ENCODE peak calls at places on chromosomes 6 and 20, in nine cellular contexts. J is OCI-LY7, D is AG04450, S is fibroblast of the aortic adventitia, C is fibroblast of lung, U is foreskin fibroblast, L is spleen, N is IMR-90, X is heart left ventricle. T is an unnamed sample.

GRCh38 chr6:19298422-19298821 is 538.7 kb upstream of the ID4 start:
- DNase-seq in N (no peak), X (no peak), S (no peak), L (no peak), J (no peak), C (no peak), D (no peak), U (no peak), T (no peak)

GRCh38 chr6:112282217-112282616 is 27.9 kb upstream of the LAMA4 start:
- DNase-seq in S (peak; percentile 82), X (peak; percentile 80), J (no peak), L (no peak), U (peak; percentile 96), D (peak; percentile 82), N (peak; percentile 97), C (peak; percentile 92), T (peak; percentile 92)

GRCh38 chr6:25326958-25327357 is 47.8 kb downstream of the CARMIL1 start:
- DNase-seq in X (no peak), N (no peak), J (no peak), U (no peak), C (no peak), S (no peak), L (no peak), D (no peak), T (no peak)

GRCh38 chr20:59316911-59317310 is 16.5 kb downstream of the EDN3 start:
- DNase-seq in L (no peak), S (no peak), C (no peak), J (no peak), D (no peak), X (no peak), U (no peak), N (no peak), T (no peak)

GRCh38 chr6:136037246-136037884 is 185.9 kb downstream of the PDE7B start:
- DNase-seq in C (no peak), J (no peak), L (no peak), S (peak; percentile 65), U (peak; percentile 36), D (no peak), X (no peak), N (peak; percentile 42), T (peak; percentile 45)

GRCh38 chr6:2890981-2891767 is 11.9 kb downstream of the SERPINB9 start:
- DNase-seq in U (no peak), S (no peak), C (no peak), J (peak; percentile 72), N (no peak), X (no peak), L (no peak), D (no peak), T (no peak)

GRCh38 chr6:39182604-39183003 is 46.7 kb downstream of the KCNK5 start:
- DNase-seq in U (no peak), N (no peak), J (no peak), C (no peak), L (no peak), S (no peak), X (no peak), D (no peak), T (no peak)

GRCh38 chr20:14493408-14493807 is 156.0 kb upstream of the FLRT3 start:
- DNase-seq in N (no peak), X (no peak), J (no peak), U (no peak), S (no peak), D (no peak), L (no peak), C (no peak), T (no peak)

GRCh38 chr6:8389034-8389818 is 46.1 kb downstream of the SLC35B3 start:
- DNase-seq in J (no peak), X (no peak), U (no peak), S (no peak), C (no peak), L (no peak), N (no peak), D (no peak), T (no peak)

GRCh38 chr6:4518506-4518905 is 257.7 kb upstream of the CDYL start:
- DNase-seq in L (no peak), J (no peak), U (peak; percentile 4), X (no peak), S (peak; percentile 12), C (peak; percentile 61), D (peak; percentile 46), N (peak; percentile 94), T (peak; percentile 69)

GRCh38 chr6:84220809-84221409 is 6.5 kb downstream of the CEP162 start:
- DNase-seq in X (no peak), L (no peak), J (peak; percentile 38), D (no peak), N (peak; percentile 36), C (no peak), U (peak; percentile 52), S (peak; percentile 64), T (peak; percentile 43)

GRCh38 chr6:89145962-89146747 is at the start of gene PM20D2:
- DNase-seq in N (peak; percentile 20), C (peak; percentile 51), L (peak; percentile 93), X (peak; percentile 70), U (peak; percentile 71), D (no peak), S (peak; percentile 22), J (peak; percentile 86), T (peak; percentile 13)

GRCh38 chr6:127146935-127147334 is 28.5 kb downstream of the RSPO3 start:
- DNase-seq in N (peak; percentile 82), C (peak; percentile 99), J (no peak), L (no peak), U (peak; percentile 76), X (peak; percentile 17), D (peak; percentile 32), S (peak; percentile 64), T (peak; percentile 92)

GRCh38 chr6:31919624-31920303 is 7.8 kb upstream of the C2 start:
- DNase-seq in S (no peak), N (no peak), U (no peak), X (no peak), D (no peak), C (no peak), L (peak; percentile 1), J (no peak), T (no peak)

GRCh38 chr6:31920803-31921202 is 6.7 kb upstream of the C2 start:
- DNase-seq in D (no peak), S (peak; percentile 31), L (no peak), U (peak; percentile 24), N (no peak), J (no peak), X (no peak), C (no peak), T (no peak)

GRCh38 chr6:31918069-31918725 is 9.3 kb upstream of the C2 start:
- DNase-seq in C (no peak), X (no peak), D (no peak), S (no peak), U (peak; percentile 15), L (peak; percentile 13), N (no peak), J (no peak), T (peak; percentile 33)

GRCh38 chr6:31927242-31927867 is at the start of gene C2:
- DNase-seq in N (no peak), D (no peak), J (no peak), X (no peak), S (no peak), L (no peak), C (no peak), U (no peak), T (no peak)

DNA sequence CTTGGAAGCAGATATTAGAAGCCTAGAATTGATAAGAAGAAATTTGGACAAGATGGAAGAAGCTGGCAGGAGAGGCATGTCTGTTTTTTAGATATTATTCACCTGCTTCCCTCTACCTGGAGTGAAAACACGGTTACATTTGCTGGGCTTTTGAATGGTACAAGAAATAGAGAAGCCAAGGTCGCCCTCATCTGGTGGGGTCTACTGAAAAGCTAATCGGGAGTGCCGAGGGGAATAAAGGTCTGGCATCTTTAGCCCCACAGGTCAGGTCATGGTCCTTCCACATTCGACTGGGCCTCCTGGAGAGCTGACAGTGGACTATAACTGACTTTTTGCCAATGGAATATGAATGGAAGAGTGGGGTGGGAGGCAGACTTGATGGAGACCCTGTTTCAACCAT is 4.6 kb upstream of the C2 start:
- DNase-seq in N (no peak), C (no peak), S (peak; percentile 29), L (peak; percentile 28), J (peak; percentile 59), X (no peak), D (no peak), U (no peak), T (no peak)
- TF ChIP-seq CTCF in N (no peak), C (peak; percentile 3), S (peak; percentile 19), L (no peak), J (peak; percentile 76), X (peak; percentile 9), D (no peak), U (no peak), T (peak; percentile 21)

GRCh38 chr6:163259689-163260088 is 154.8 kb upstream of the QKI start:
- DNase-seq in C (no peak), D (no peak), U (no peak), L (no peak), X (no peak), S (no peak), J (no peak), N (no peak), T (no peak)

GRCh38 chr6:163260911-163261310 is 153.6 kb upstream of the QKI start:
- DNase-seq in N (no peak), X (no peak), S (no peak), J (no peak), U (no peak), D (no peak), C (no peak), L (no peak), T (no peak)

GRCh38 chr6:163262080-163262479 is 152.4 kb upstream of the QKI start:
- DNase-seq in U (no peak), N (no peak), D (no peak), J (no peak), C (no peak), L (no peak), S (no peak), X (no peak), T (no peak)

GRCh38 chr6:163261361-163261760 is 153.2 kb upstream of the QKI start:
- DNase-seq in D (no peak), J (no peak), N (no peak), C (no peak), S (no peak), L (no peak), U (no peak), X (no peak), T (no peak)

GRCh38 chr6:163260111-163260895 is 154.2 kb upstream of the QKI start:
- DNase-seq in J (no peak), C (peak; percentile 41), S (peak; percentile 3), L (no peak), N (no peak), X (no peak), U (no peak), D (no peak), T (no peak)
- H3K4me3 ChIP-seq in J (no peak overlapping the region), C (no peak overlapping the region), S (no peak overlapping the region), L (no peak overlapping the region), N (no peak overlapping the region), X (peak overlapping the region; percentile 47), U (no peak overlapping the region), D (no peak overlapping the region), T (peak overlapping the region; percentile 9)

GRCh38 chr6:159819098-159819497 is 19.0 kb downstream of the PNLDC1 start:
- DNase-seq in L (no peak), J (no peak), X (no peak), D (no peak), U (no peak), S (no peak), C (no peak), N (no peak), T (no peak)
- TF ChIP-seq CTCF in L (no peak), J (no peak), X (no peak), D (no peak), U (no peak), S (no peak), C (no peak), N (no peak), T (no peak)

GRCh38 chr6:118574051-118574865 is 26.2 kb downstream of the PLN start:
- DNase-seq in L (no peak), U (peak; percentile 56), C (peak; percentile 41), X (no peak), N (peak; percentile 39), S (no peak), J (peak; percentile 14), D (no peak), T (peak; percentile 40)
- H3K4me3 ChIP-seq in L (no peak overlapping the region), U (no peak overlapping the region), C (no peak overlapping the region), X (no peak overlapping the region), N (no peak overlapping the region), S (no peak overlapping the region), J (no peak overlapping the region), D (no peak overlapping the region), T (no peak overlapping the region)